ENCODE peak calls at places on chromosome 3, in seven cellular contexts. One of them, this sample, is unnamed.
A peak's percentile ranks its signal among the peaks of the same experiment; 100 is the strongest.

GRCh38 chr3:135192929-135193328 is 397.9 kb downstream of the EPHB1 start:
- DNase-seq in transverse colon: no peak
- DNase-seq in K562: no peak
- DNase-seq in upper lobe of left lung: no peak
- DNase-seq in ovary: no peak
- DNase-seq in sigmoid colon: no peak
- DNase-seq in suprapubic skin: no peak
- DNase-seq in this sample: no peak

GRCh38 chr3:178302966-178303930 is 233.0 kb upstream of the KCNMB2 start:
- DNase-seq in transverse colon: no peak
- DNase-seq in suprapubic skin: no peak
- DNase-seq in K562: no peak
- DNase-seq in ovary: no peak
- DNase-seq in upper lobe of left lung: no peak
- DNase-seq in sigmoid colon: no peak
- DNase-seq in this sample: no peak

GRCh38 chr3:37907906-37908305 is 46.2 kb downstream of the CTDSPL start:
- DNase-seq in ovary: no peak
- DNase-seq in transverse colon: no peak
- DNase-seq in sigmoid colon: no peak
- DNase-seq in K562: no peak
- DNase-seq in suprapubic skin: no peak
- DNase-seq in upper lobe of left lung: no peak
- DNase-seq in this sample: no peak

GRCh38 chr3:105518201-105518600 is 151.5 kb downstream of the ALCAM start:
- DNase-seq in upper lobe of left lung: no peak
- DNase-seq in suprapubic skin: no peak
- DNase-seq in ovary: no peak
- DNase-seq in sigmoid colon: no peak
- DNase-seq in K562: no peak
- DNase-seq in transverse colon: no peak
- DNase-seq in this sample: no peak

GRCh38 chr3:11568503-11569155 is 75.1 kb downstream of the VGLL4 start:
- DNase-seq in suprapubic skin: peak; percentile 90
- DNase-seq in ovary: peak; percentile 77
- DNase-seq in K562: no peak
- DNase-seq in upper lobe of left lung: peak; percentile 73
- DNase-seq in sigmoid colon: peak; percentile 93
- DNase-seq in transverse colon: peak; percentile 46
- DNase-seq in this sample: no peak

GRCh38 chr3:43378066-43378935 is 92.0 kb downstream of the SNRK start:
- DNase-seq in ovary: no peak
- DNase-seq in transverse colon: peak; percentile 55
- DNase-seq in upper lobe of left lung: no peak
- DNase-seq in K562: peak; percentile 72
- DNase-seq in suprapubic skin: no peak
- DNase-seq in sigmoid colon: no peak
- DNase-seq in this sample: peak; percentile 75

GRCh38 chr3:187750041-187750512 is 4.8 kb upstream of the BCL6 start:
- DNase-seq in sigmoid colon: peak; percentile 78
- DNase-seq in upper lobe of left lung: peak; percentile 87
- DNase-seq in suprapubic skin: no peak
- DNase-seq in K562: no peak
- DNase-seq in ovary: peak; percentile 52
- DNase-seq in transverse colon: peak; percentile 74
- DNase-seq in this sample: peak; percentile 84

GRCh38 chr3:136891934-136892855 is 30.2 kb downstream of the NCK1 start:
- DNase-seq in suprapubic skin: no peak
- DNase-seq in upper lobe of left lung: no peak
- DNase-seq in K562: no peak
- DNase-seq in transverse colon: no peak
- DNase-seq in sigmoid colon: no peak
- DNase-seq in ovary: no peak
- DNase-seq in this sample: no peak

GRCh38 chr3:57961828-57962447 is 46.3 kb upstream of the FLNB start:
- DNase-seq in K562: peak; percentile 30
- DNase-seq in suprapubic skin: no peak
- DNase-seq in transverse colon: no peak
- DNase-seq in sigmoid colon: no peak
- DNase-seq in ovary: no peak
- DNase-seq in upper lobe of left lung: no peak
- DNase-seq in this sample: no peak

GRCh38 chr3:184808021-184808420 is 3.9 kb upstream of the VPS8 start:
- DNase-seq in sigmoid colon: no peak
- DNase-seq in transverse colon: no peak
- DNase-seq in ovary: no peak
- DNase-seq in suprapubic skin: no peak
- DNase-seq in upper lobe of left lung: peak; percentile 9
- DNase-seq in K562: no peak
- DNase-seq in this sample: no peak

GRCh38 chr3:115494826-115495225 is 128.5 kb upstream of the GAP43 start:
- DNase-seq in K562: no peak
- DNase-seq in sigmoid colon: no peak
- DNase-seq in suprapubic skin: no peak
- DNase-seq in upper lobe of left lung: no peak
- DNase-seq in ovary: no peak
- DNase-seq in transverse colon: no peak
- DNase-seq in this sample: no peak

GRCh38 chr3:176840604-176841287 is 356.5 kb downstream of the TBL1XR1 start:
- DNase-seq in transverse colon: no peak
- DNase-seq in upper lobe of left lung: no peak
- DNase-seq in suprapubic skin: no peak
- DNase-seq in sigmoid colon: no peak
- DNase-seq in ovary: no peak
- DNase-seq in K562: no peak
- DNase-seq in this sample: no peak

GRCh38 chr3:189204467-189204866 is 32.7 kb downstream of the TPRG1 start:
- DNase-seq in upper lobe of left lung: no peak
- DNase-seq in sigmoid colon: no peak
- DNase-seq in K562: no peak
- DNase-seq in ovary: no peak
- DNase-seq in suprapubic skin: no peak
- DNase-seq in transverse colon: no peak
- DNase-seq in this sample: no peak

GRCh38 chr3:96294143-96294542 is 520.3 kb upstream of the EPHA6 start:
- DNase-seq in sigmoid colon: no peak
- DNase-seq in K562: no peak
- DNase-seq in suprapubic skin: no peak
- DNase-seq in ovary: no peak
- DNase-seq in transverse colon: no peak
- DNase-seq in upper lobe of left lung: no peak
- DNase-seq in this sample: no peak

GRCh38 chr3:83002869-83003445 is 1241.5 kb upstream of the GBE1 start:
- DNase-seq in sigmoid colon: no peak
- DNase-seq in suprapubic skin: no peak
- DNase-seq in transverse colon: no peak
- DNase-seq in upper lobe of left lung: no peak
- DNase-seq in ovary: no peak
- DNase-seq in K562: no peak
- DNase-seq in this sample: no peak
- H3K4me1 ChIP-seq in sigmoid colon: no peaks in the 10 kb centered on the region
- H3K4me1 ChIP-seq in suprapubic skin: no peaks in the 10 kb centered on the region
- H3K4me1 ChIP-seq in transverse colon: no peaks in the 10 kb centered on the region
- H3K4me1 ChIP-seq in upper lobe of left lung: no peaks in the 10 kb centered on the region
- H3K4me1 ChIP-seq in ovary: no peaks in the 10 kb centered on the region
- H3K4me1 ChIP-seq in K562: no peaks in the 10 kb centered on the region
- H3K4me1 ChIP-seq in this sample: no peaks in the 10 kb centered on the region

DNA sequence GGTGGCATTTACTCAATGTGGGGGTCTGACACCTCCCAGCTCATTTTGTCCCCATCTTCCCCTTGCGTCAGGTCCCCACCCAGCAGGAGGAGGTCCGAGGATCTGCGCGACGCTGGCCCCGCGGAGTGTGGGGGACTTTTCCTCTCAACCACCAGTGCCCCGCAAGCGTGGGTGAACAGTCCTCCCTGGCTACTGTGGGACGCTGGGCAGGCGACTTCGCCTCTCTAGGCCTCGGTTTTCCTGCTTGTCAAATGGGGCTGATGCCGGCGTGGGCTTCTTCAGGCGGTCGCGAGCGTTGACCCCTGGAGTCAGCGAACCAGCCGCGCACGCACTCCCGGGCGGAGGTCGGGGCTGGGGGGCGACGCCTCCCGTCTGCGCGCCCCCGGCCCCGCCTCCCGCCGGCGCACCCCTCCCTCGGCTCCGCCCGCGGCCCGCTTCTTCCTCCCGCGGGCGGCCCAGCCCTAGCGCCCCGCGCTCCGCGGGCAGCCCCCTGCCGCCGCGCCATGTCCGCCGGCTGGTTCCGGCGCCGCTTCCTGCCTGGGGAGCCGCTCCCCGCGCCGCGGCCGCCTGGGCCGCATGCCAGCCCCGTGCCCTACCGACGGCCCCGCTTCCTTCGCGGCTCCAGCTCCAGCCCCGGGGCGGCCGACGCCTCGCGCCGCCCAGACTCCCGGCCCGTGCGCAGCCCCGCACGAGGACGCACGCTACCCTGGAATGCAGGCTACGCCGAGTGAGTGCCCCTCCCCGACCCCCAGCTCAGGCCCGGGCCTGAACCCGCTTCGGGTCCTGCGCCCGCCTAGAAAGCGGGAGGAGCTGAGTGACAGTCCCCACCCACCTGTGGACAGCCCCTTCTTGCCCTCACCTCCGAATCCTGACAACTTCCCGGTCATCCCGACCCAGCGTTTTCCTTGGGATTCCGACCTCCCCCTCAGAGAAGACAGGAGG is at the start of gene PPM1M:
- DNase-seq in ovary: peak; percentile 80
- DNase-seq in suprapubic skin: peak; percentile 80
- DNase-seq in upper lobe of left lung: peak; percentile 94
- DNase-seq in sigmoid colon: peak; percentile 80
- DNase-seq in K562: peak; percentile 59
- DNase-seq in transverse colon: peak; percentile 67
- DNase-seq in this sample: peak; percentile 58
- H3K4me3 ChIP-seq in ovary: peak within 1 kb of the TSS; percentile 43
- H3K4me3 ChIP-seq in suprapubic skin: peak within 1 kb of the TSS; percentile 62
- H3K4me3 ChIP-seq in upper lobe of left lung: peak within 1 kb of the TSS; percentile 73
- H3K4me3 ChIP-seq in sigmoid colon: peak within 1 kb of the TSS; percentile 63
- H3K4me3 ChIP-seq in K562: peak within 1 kb of the TSS; percentile 38
- H3K4me3 ChIP-seq in transverse colon: peak within 1 kb of the TSS; percentile 62
- H3K4me3 ChIP-seq in this sample: peak within 1 kb of the TSS; percentile 62

GRCh38 chr3:103904991-103905390 is 1461.7 kb upstream of the ALCAM start:
- DNase-seq in upper lobe of left lung: no peak
- DNase-seq in ovary: no peak
- DNase-seq in transverse colon: no peak
- DNase-seq in sigmoid colon: no peak
- DNase-seq in suprapubic skin: no peak
- DNase-seq in K562: no peak
- DNase-seq in this sample: no peak
- TF ChIP-seq EP300 in upper lobe of left lung: no peak
- TF ChIP-seq EP300 in ovary: no peak
- TF ChIP-seq EP300 in transverse colon: no peak
- TF ChIP-seq EP300 in sigmoid colon: no peak
- TF ChIP-seq EP300 in suprapubic skin: no peak
- TF ChIP-seq EP300 in K562: no peak
- TF ChIP-seq EP300 in this sample: no peak

GRCh38 chr3:108298056-108298455 is 1.7 kb downstream of the HHLA2 start:
- DNase-seq in transverse colon: no peak
- DNase-seq in suprapubic skin: no peak
- DNase-seq in sigmoid colon: no peak
- DNase-seq in ovary: no peak
- DNase-seq in upper lobe of left lung: no peak
- DNase-seq in K562: no peak
- DNase-seq in this sample: no peak
- H3K4me1 ChIP-seq in transverse colon: peaks cover 10% of the 10 kb centered on the region
- H3K4me1 ChIP-seq in suprapubic skin: no peaks in the 10 kb centered on the region
- H3K4me1 ChIP-seq in sigmoid colon: no peaks in the 10 kb centered on the region
- H3K4me1 ChIP-seq in ovary: peaks cover 4% of the 10 kb centered on the region
- H3K4me1 ChIP-seq in upper lobe of left lung: peaks cover 5% of the 10 kb centered on the region
- H3K4me1 ChIP-seq in K562: no peaks in the 10 kb centered on the region
- H3K4me1 ChIP-seq in this sample: peaks cover 29% of the 10 kb centered on the region

GRCh38 chr3:66432041-66432766 is 68.6 kb downstream of the LRIG1 start:
- DNase-seq in suprapubic skin: no peak
- DNase-seq in transverse colon: no peak
- DNase-seq in ovary: no peak
- DNase-seq in K562: no peak
- DNase-seq in sigmoid colon: no peak
- DNase-seq in upper lobe of left lung: no peak
- DNase-seq in this sample: no peak
- H3K4me3 ChIP-seq in suprapubic skin: no peak overlapping the region
- H3K4me3 ChIP-seq in transverse colon: no peak overlapping the region
- H3K4me3 ChIP-seq in ovary: no peak overlapping the region
- H3K4me3 ChIP-seq in K562: no peak overlapping the region
- H3K4me3 ChIP-seq in sigmoid colon: no peak overlapping the region
- H3K4me3 ChIP-seq in upper lobe of left lung: no peak overlapping the region
- H3K4me3 ChIP-seq in this sample: no peak overlapping the region

This sample was measured in stomach.